ENCODE peak calls at places on chromosomes 12 and 14, in four cellular contexts. One of them, this sample, is unnamed. For H3K4me1, the result is how much of the 10 kb centered on the place peaks cover.

GRCh38 chr12:43676183-43676813 is 82.3 kb downstream of the PUS7L start:
- DNase-seq in esophagus muscularis mucosa: no peak
- DNase-seq in lower lobe of right lung: no peak
- DNase-seq in left lung: no peak
- DNase-seq in this sample: no peak

GRCh38 chr12:115810166-115810565 is 467.3 kb downstream of the MED13L start:
- DNase-seq in left lung: no peak
- DNase-seq in lower lobe of right lung: no peak
- DNase-seq in esophagus muscularis mucosa: no peak
- DNase-seq in this sample: peak

GRCh38 chr12:56087220-56087619 is 7.3 kb downstream of the ERBB3 start:
- DNase-seq in esophagus muscularis mucosa: no peak
- DNase-seq in lower lobe of right lung: peak
- DNase-seq in left lung: peak
- DNase-seq in this sample: peak

GRCh38 chr12:60308366-60309000 is 712.7 kb downstream of the SLC16A7 start:
- DNase-seq in lower lobe of right lung: no peak
- DNase-seq in left lung: no peak
- DNase-seq in esophagus muscularis mucosa: no peak
- DNase-seq in this sample: no peak

GRCh38 chr14:67359319-67359774 is 257 bp downstream of the ATP6V1D start:
- DNase-seq in left lung: no peak
- DNase-seq in esophagus muscularis mucosa: no peak
- DNase-seq in lower lobe of right lung: peak
- DNase-seq in this sample: no peak

GRCh38 chr12:29066061-29066588 is 83.0 kb upstream of the FAR2 start:
- DNase-seq in esophagus muscularis mucosa: no peak
- DNase-seq in left lung: no peak
- DNase-seq in lower lobe of right lung: no peak
- DNase-seq in this sample: no peak

GRCh38 chr14:53473480-53473879 is 320.4 kb upstream of the DDHD1 start:
- DNase-seq in lower lobe of right lung: no peak
- DNase-seq in esophagus muscularis mucosa: no peak
- DNase-seq in left lung: no peak
- DNase-seq in this sample: no peak

GRCh38 chr12:3000548-3001275 is 41.5 kb downstream of the TEAD4 start:
- DNase-seq in esophagus muscularis mucosa: no peak
- DNase-seq in left lung: no peak
- DNase-seq in lower lobe of right lung: no peak
- DNase-seq in this sample: no peak

GRCh38 chr14:52545584-52546317 is 6.6 kb downstream of the TXNDC16 start:
- DNase-seq in esophagus muscularis mucosa: no peak
- DNase-seq in left lung: no peak
- DNase-seq in lower lobe of right lung: no peak
- DNase-seq in this sample: no peak

GRCh38 chr12:49357099-49357678 is 10.1 kb upstream of the SPATS2 start:
- DNase-seq in left lung: no peak
- DNase-seq in lower lobe of right lung: no peak
- DNase-seq in esophagus muscularis mucosa: no peak
- DNase-seq in this sample: no peak

GRCh38 chr12:56487448-56488040 is 417 bp downstream of the GLS2 start:
- DNase-seq in lower lobe of right lung: peak
- DNase-seq in esophagus muscularis mucosa: no peak
- DNase-seq in left lung: peak
- DNase-seq in this sample: peak

GRCh38 chr12:9872743-9873142 is 3.6 kb upstream of the CLEC2B start:
- DNase-seq in left lung: no peak
- DNase-seq in esophagus muscularis mucosa: no peak
- DNase-seq in lower lobe of right lung: no peak
- DNase-seq in this sample: no peak

GRCh38 chr12:84701041-84701440 is 211.6 kb downstream of the SLC6A15 start:
- DNase-seq in lower lobe of right lung: no peak
- DNase-seq in left lung: no peak
- DNase-seq in esophagus muscularis mucosa: no peak
- DNase-seq in this sample: no peak

GRCh38 chr14:47710581-47710980 is 35.2 kb upstream of the MDGA2 start:
- DNase-seq in left lung: no peak
- DNase-seq in lower lobe of right lung: no peak
- DNase-seq in esophagus muscularis mucosa: no peak
- DNase-seq in this sample: no peak

GRCh38 chr12:68439368-68440045 is 107.3 kb upstream of the MDM1 start:
- DNase-seq in lower lobe of right lung: no peak
- DNase-seq in esophagus muscularis mucosa: no peak
- DNase-seq in left lung: no peak
- DNase-seq in this sample: no peak

GRCh38 chr14:73726025-73726961 is 12.1 kb upstream of the PNMA1 start:
- DNase-seq in lower lobe of right lung: no peak
- DNase-seq in left lung: no peak
- DNase-seq in esophagus muscularis mucosa: peak
- DNase-seq in this sample: no peak

GRCh38 chr14:73723799-73724621 is 9.8 kb upstream of the PNMA1 start:
- DNase-seq in lower lobe of right lung: peak
- DNase-seq in left lung: peak
- DNase-seq in esophagus muscularis mucosa: peak
- DNase-seq in this sample: peak

GRCh38 chr14:73724696-73725095 is 10.5 kb upstream of the PNMA1 start:
- DNase-seq in lower lobe of right lung: no peak
- DNase-seq in esophagus muscularis mucosa: peak
- DNase-seq in left lung: no peak
- DNase-seq in this sample: no peak

GRCh38 chr14:73727181-73727580 is 13.0 kb upstream of the PNMA1 start:
- DNase-seq in esophagus muscularis mucosa: no peak
- DNase-seq in lower lobe of right lung: no peak
- DNase-seq in left lung: no peak
- DNase-seq in this sample: no peak

GRCh38 chr14:73725116-73726024 is 11.2 kb upstream of the PNMA1 start:
- DNase-seq in esophagus muscularis mucosa: peak
- DNase-seq in left lung: no peak
- DNase-seq in lower lobe of right lung: no peak
- DNase-seq in this sample: no peak
- H3K4me1 ChIP-seq in esophagus muscularis mucosa: half or more
- H3K4me1 ChIP-seq in left lung: half or more
- H3K4me1 ChIP-seq in lower lobe of right lung: half or more
- H3K4me1 ChIP-seq in this sample: under half

GRCh38 chr12:124656947-124657434 is 89.6 kb upstream of the NCOR2 start:
- DNase-seq in left lung: no peak
- DNase-seq in esophagus muscularis mucosa: no peak
- DNase-seq in lower lobe of right lung: no peak
- DNase-seq in this sample: no peak

GRCh38 chr12:124658302-124658701 is 90.9 kb upstream of the NCOR2 start:
- DNase-seq in esophagus muscularis mucosa: no peak
- DNase-seq in left lung: no peak
- DNase-seq in lower lobe of right lung: no peak
- DNase-seq in this sample: no peak

GRCh38 chr12:124660846-124661245 is 93.4 kb upstream of the NCOR2 start:
- DNase-seq in esophagus muscularis mucosa: no peak
- DNase-seq in lower lobe of right lung: no peak
- DNase-seq in left lung: no peak
- DNase-seq in this sample: no peak

GRCh38 chr12:124661382-124661781 is 94.0 kb upstream of the NCOR2 start:
- DNase-seq in left lung: no peak
- DNase-seq in lower lobe of right lung: no peak
- DNase-seq in esophagus muscularis mucosa: no peak
- DNase-seq in this sample: no peak

GRCh38 chr12:124659003-124659402 is 91.6 kb upstream of the NCOR2 start:
- DNase-seq in lower lobe of right lung: no peak
- DNase-seq in left lung: no peak
- DNase-seq in esophagus muscularis mucosa: no peak
- DNase-seq in this sample: no peak
- H3K4me1 ChIP-seq in lower lobe of right lung: under half
- H3K4me1 ChIP-seq in left lung: under half
- H3K4me1 ChIP-seq in esophagus muscularis mucosa: under half
- H3K4me1 ChIP-seq in this sample: under half

DNA sequence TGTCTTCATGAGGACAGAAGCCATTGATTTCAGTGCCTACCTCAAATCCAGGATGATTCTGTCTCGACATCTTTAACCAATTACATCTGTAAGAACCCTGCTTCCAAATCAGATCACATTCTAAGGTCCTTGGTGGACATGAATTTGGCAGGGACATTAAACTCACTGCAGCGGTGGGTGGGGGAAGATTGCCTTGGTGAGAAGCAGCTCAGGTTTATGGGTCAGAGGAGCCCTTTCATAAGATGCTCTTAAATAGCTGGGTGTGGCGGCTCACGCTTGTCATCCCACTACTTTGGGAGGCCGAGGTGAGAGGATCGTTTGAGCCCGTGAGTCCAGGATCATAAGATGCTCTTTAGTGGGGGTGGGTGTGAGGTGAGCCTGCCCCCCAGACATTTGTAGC is 42.9 kb downstream of the ELK3 start:
- DNase-seq in lower lobe of right lung: no peak
- DNase-seq in esophagus muscularis mucosa: no peak
- DNase-seq in left lung: no peak
- DNase-seq in this sample: no peak
- H3K4me1 ChIP-seq in lower lobe of right lung: half or more
- H3K4me1 ChIP-seq in esophagus muscularis mucosa: half or more
- H3K4me1 ChIP-seq in left lung: half or more
- H3K4me1 ChIP-seq in this sample: under half

GRCh38 chr14:74853581-74853980 is 22.4 kb downstream of the PROX2 start:
- DNase-seq in esophagus muscularis mucosa: no peak
- DNase-seq in left lung: no peak
- DNase-seq in lower lobe of right lung: no peak
- DNase-seq in this sample: no peak
- H3K4me1 ChIP-seq in esophagus muscularis mucosa: under half
- H3K4me1 ChIP-seq in left lung: under half
- H3K4me1 ChIP-seq in lower lobe of right lung: under half
- H3K4me1 ChIP-seq in this sample: under half

DNA sequence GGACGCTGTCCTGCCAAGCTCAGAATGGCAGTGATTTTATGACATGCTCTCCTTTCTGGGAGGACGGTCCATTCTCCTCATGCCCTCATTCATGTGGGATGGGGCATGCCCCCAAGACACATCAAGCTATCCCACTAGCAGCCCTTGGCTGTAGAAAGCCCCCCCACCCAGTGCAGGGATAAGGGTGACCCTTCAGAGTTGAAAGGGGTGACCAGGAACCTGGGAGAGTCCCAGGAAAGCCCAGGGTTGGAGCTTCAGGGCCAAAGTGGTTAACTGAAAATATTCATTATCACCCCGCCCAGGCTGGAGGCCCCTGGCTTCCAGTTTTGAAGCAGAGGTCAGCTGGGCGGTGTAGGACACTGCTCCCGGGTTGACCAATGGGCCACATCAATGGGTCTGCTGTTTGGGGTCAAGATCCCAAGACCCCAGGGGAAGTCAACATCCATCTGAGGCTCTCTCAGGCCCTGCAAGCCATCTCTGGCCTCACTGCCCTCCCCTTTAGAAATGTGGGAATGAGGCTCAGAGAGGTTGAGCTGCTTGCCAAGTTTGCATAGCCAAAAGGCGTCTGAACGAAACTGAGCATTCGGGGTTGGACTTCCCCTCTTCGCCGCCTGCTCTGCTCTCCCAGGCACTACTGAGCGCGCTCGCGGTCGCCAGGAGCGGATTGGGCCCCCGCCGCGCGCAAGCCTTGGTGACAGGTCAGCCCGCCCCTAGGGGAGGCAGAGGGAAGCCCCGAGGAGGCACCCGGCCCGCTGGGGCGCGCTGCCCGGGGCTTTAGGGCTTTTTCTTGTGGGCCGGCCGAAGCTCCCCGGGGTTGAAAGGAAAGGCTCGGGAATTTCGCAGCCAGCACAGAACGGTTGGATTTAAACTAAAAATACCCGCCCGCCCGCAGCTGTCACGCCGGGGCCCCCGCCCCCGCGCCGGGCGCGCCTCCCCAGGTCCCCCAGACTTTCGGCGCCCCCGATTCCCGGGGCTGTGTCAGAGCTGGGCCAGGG is 630 bp downstream of the SYNE3 start:
- DNase-seq in left lung: peak
- DNase-seq in lower lobe of right lung: peak
- DNase-seq in esophagus muscularis mucosa: no peak
- DNase-seq in this sample: peak
- H3K4me1 ChIP-seq in left lung: half or more
- H3K4me1 ChIP-seq in lower lobe of right lung: half or more
- H3K4me1 ChIP-seq in esophagus muscularis mucosa: half or more
- H3K4me1 ChIP-seq in this sample: under half

This sample was measured in colonic mucosa.